ENCODE peak calls at places on chromosomes 11 and 22, in four cellular contexts. I, V, H and P are unnamed samples.

GRCh38 chr11:43992834-43993637 is 50.6 kb downstream of the C11orf96 start:
- DNase-seq in I (no peak), V (no peak), H (no peak), P (no peak)

GRCh38 chr22:42493393-42493792 is 26.2 kb downstream of the RRP7A start:
- DNase-seq in I (no peak), V (no peak), H (no peak), P (no peak)

GRCh38 chr11:64120951-64121569 is 44.9 kb downstream of the MACROD1 start:
- DNase-seq in I (no peak), V (no peak), H (peak), P (peak)

GRCh38 chr22:42933783-42934144 is 76.7 kb upstream of the ARFGAP3 start:
- DNase-seq in I (no peak), V (no peak), H (peak), P (peak)

GRCh38 chr11:35390737-35391682 is 28.3 kb downstream of the SLC1A2 start:
- DNase-seq in I (peak), V (no peak), H (peak), P (peak)

GRCh38 chr22:37193629-37194191 is 5.7 kb upstream of the C1QTNF6 start:
- DNase-seq in I (peak), V (no peak), H (no peak), P (peak)

GRCh38 chr11:92383430-92383829 is 158.8 kb downstream of the FAT3 start:
- DNase-seq in I (no peak), V (no peak), H (peak), P (peak)

GRCh38 chr11:2794947-2795346 is 90.6 kb downstream of the CDKN1C start:
- DNase-seq in I (no peak), V (no peak), H (no peak), P (no peak)

GRCh38 chr11:6635082-6635932 is 16.1 kb upstream of the TPP1 start:
- DNase-seq in I (no peak), V (peak), H (no peak), P (peak)

GRCh38 chr22:25853078-25853477 is 111.1 kb downstream of the MYO18B start:
- DNase-seq in I (peak), V (no peak), H (peak), P (no peak)

GRCh38 chr11:67542971-67543370 is 19.7 kb upstream of the CABP2 start:
- DNase-seq in I (no peak), V (peak), H (no peak), P (no peak)

GRCh38 chr11:17475666-17476316 is 854 bp downstream of the ABCC8 start:
- DNase-seq in I (no peak), V (no peak), H (no peak), P (no peak)

GRCh38 chr11:73551697-73552096 is 46.2 kb downstream of the FAM168A start:
- DNase-seq in I (no peak), V (no peak), H (no peak), P (no peak)

GRCh38 chr11:62727007-62727832 is at the start of gene HNRNPUL2:
- DNase-seq in I (peak), V (peak), H (peak), P (peak)

GRCh38 chr22:36162127-36163034 is 1.8 kb upstream of the APOL3 start:
- DNase-seq in I (no peak), V (no peak), H (no peak), P (no peak)

GRCh38 chr11:112173152-112173551 is 2.2 kb upstream of the BCO2 start:
- DNase-seq in I (no peak), V (no peak), H (no peak), P (peak)

GRCh38 chr11:134277176-134278001 is 1.2 kb downstream of the GLB1L3 start:
- DNase-seq in I (no peak), V (no peak), H (peak), P (peak)

GRCh38 chr11:11618973-11619435 is 2.8 kb downstream of the GALNT18 start:
- DNase-seq in I (no peak), V (no peak), H (no peak), P (no peak)

GRCh38 chr11:102591160-102591718 is 33.9 kb downstream of the MMP20 start:
- DNase-seq in I (no peak), V (no peak), H (no peak), P (no peak)

GRCh38 chr11:125282596-125282914 is 118.0 kb downstream of the PKNOX2 start:
- DNase-seq in I (no peak), V (no peak), H (no peak), P (no peak)

GRCh38 chr11:134139303-134139872 is 70.5 kb downstream of the JAM3 start:
- DNase-seq in I (no peak), V (no peak), H (no peak), P (no peak)

GRCh38 chr22:37309221-37310074 is 27.1 kb downstream of the CYTH4 start:
- DNase-seq in I (peak), V (no peak), H (no peak), P (peak)

GRCh38 chr11:37988031-37988430 is 1390.0 kb upstream of the RAG2 start:
- DNase-seq in I (no peak), V (no peak), H (peak), P (no peak)

GRCh38 chr22:27212617-27213177 is 555.3 kb downstream of the MIAT start:
- DNase-seq in I (no peak), V (no peak), H (peak), P (peak)

GRCh38 chr11:114262681-114263509 is 33.3 kb upstream of the NNMT start:
- DNase-seq in I (no peak), V (peak), H (peak), P (peak)

GRCh38 chr11:5021996-5022395 is 24.3 kb upstream of the OR52J3 start:
- DNase-seq in I (no peak), V (no peak), H (no peak), P (no peak)

GRCh38 chr22:27987557-27987956 is 68.5 kb upstream of the PITPNB start:
- DNase-seq in I (no peak), V (no peak), H (no peak), P (peak)

GRCh38 chr11:110121204-110121603 is 28.0 kb downstream of the ZC3H12C start:
- DNase-seq in I (no peak), V (no peak), H (peak), P (no peak)

GRCh38 chr11:15901046-15901445 is 455.3 kb downstream of the SOX6 start:
- DNase-seq in I (no peak), V (no peak), H (no peak), P (no peak)